ENCODE peak calls at places on chromosomes 16 and 17, in seven cellular contexts. M, J, L, Y, O, T and D are unnamed samples.

GRCh38 chr17:4474093-4474492 is 24.6 kb upstream of the SPNS2 start:
- DNase-seq in M (no peak), J (peak), L (no peak), Y (no peak), O (no peak), T (no peak), D (no peak)

GRCh38 chr17:49005140-49005539 is 8.0 kb downstream of the IGF2BP1 start:
- DNase-seq in M (no peak), J (no peak), L (no peak), Y (no peak), O (no peak), T (no peak), D (no peak)

GRCh38 chr16:31127182-31127581 is 8.3 kb downstream of the PRSS8 start:
- DNase-seq in M (no peak), J (no peak), L (no peak), Y (no peak), O (no peak), T (no peak), D (no peak)

GRCh38 chr17:58503876-58504275 is 10.6 kb downstream of the MTMR4 start:
- DNase-seq in M (no peak), J (no peak), L (no peak), Y (no peak), O (no peak), T (no peak), D (peak)

GRCh38 chr17:61457226-61457983 is 5.2 kb downstream of the TBX4 start:
- DNase-seq in M (no peak), J (no peak), L (no peak), Y (no peak), O (peak), T (no peak), D (peak)

GRCh38 chr16:11329080-11329491 is 16.2 kb upstream of the RMI2 start:
- DNase-seq in M (no peak), J (no peak), L (no peak), Y (no peak), O (no peak), T (no peak), D (no peak)

GRCh38 chr17:1482686-1483445 is 9.6 kb downstream of the MYO1C start:
- DNase-seq in M (no peak), J (no peak), L (no peak), Y (no peak), O (no peak), T (no peak), D (no peak)

GRCh38 chr16:54203384-54203783 is 83.2 kb downstream of the IRX3 start:
- DNase-seq in M (no peak), J (no peak), L (no peak), Y (no peak), O (no peak), T (no peak), D (peak)

GRCh38 chr16:54936979-54937672 is 6.5 kb downstream of the IRX5 start:
- DNase-seq in M (peak), J (peak), L (peak), Y (no peak), O (no peak), T (no peak), D (no peak)

GRCh38 chr16:1308036-1308976 is 1.1 kb upstream of the UBE2I start:
- DNase-seq in M (no peak), J (no peak), L (peak), Y (no peak), O (no peak), T (no peak), D (no peak)

GRCh38 chr16:77191259-77191969 is 424 bp downstream of the MON1B start:
- DNase-seq in M (no peak), J (no peak), L (peak), Y (peak), O (no peak), T (no peak), D (peak)

GRCh38 chr16:48524348-48525200 is 85.4 kb downstream of the N4BP1 start:
- DNase-seq in M (no peak), J (no peak), L (no peak), Y (no peak), O (peak), T (no peak), D (peak)

GRCh38 chr17:28620010-28620409 is 6.0 kb upstream of the RSKR start:
- DNase-seq in M (no peak), J (no peak), L (no peak), Y (no peak), O (no peak), T (no peak), D (no peak)

GRCh38 chr17:28622186-28622585 is 8.2 kb upstream of the RSKR start:
- DNase-seq in M (no peak), J (no peak), L (no peak), Y (no peak), O (no peak), T (no peak), D (no peak)

GRCh38 chr17:28626818-28627217 is 12.8 kb upstream of the RSKR start:
- DNase-seq in M (no peak), J (no peak), L (no peak), Y (no peak), O (no peak), T (no peak), D (no peak)

GRCh38 chr17:28624148-28624547 is 10.2 kb upstream of the RSKR start:
- DNase-seq in M (no peak), J (no peak), L (no peak), Y (no peak), O (no peak), T (no peak), D (no peak)

GRCh38 chr17:28623696-28624095 is 9.7 kb upstream of the RSKR start:
- DNase-seq in M (no peak), J (no peak), L (no peak), Y (no peak), O (no peak), T (no peak), D (no peak)
- H3K27ac ChIP-seq in M (no peak), J (peak), L (no peak), Y (no peak), O (no peak), T (no peak), D (no peak)

DNA sequence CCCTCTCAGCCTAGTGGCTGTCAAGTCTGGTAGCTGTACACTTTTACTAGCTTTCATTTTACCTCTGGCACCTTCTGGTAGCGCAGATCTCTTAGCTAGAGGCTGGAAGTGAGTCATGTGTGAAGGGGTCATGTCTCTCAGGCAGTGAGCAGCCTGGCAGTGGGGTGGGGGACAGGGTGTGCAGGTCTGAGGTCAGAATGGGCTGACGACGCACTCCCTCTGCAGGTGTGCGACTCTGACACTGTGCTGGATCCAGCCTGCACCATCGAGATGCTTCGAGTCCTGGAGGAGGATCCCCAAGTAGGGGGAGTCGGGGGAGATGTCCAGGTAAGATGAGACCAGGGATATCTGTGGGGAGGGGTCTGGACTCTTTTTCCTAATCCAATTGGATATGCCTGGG is 7.8 kb downstream of the HAS3 start:
- DNase-seq in M (no peak), J (no peak), L (no peak), Y (no peak), O (no peak), T (no peak), D (peak)
- TF ChIP-seq POLR2A in M (no peak), J (no peak), L (no peak), Y (no peak), O (no peak), T (no peak), D (no peak)

GRCh38 chr16:22941970-22942501 is 128.1 kb downstream of the HS3ST2 start:
- DNase-seq in M (no peak), J (no peak), L (no peak), Y (no peak), O (no peak), T (no peak), D (no peak)

GRCh38 chr16:22942812-22943211 is 128.8 kb downstream of the HS3ST2 start:
- DNase-seq in M (no peak), J (no peak), L (no peak), Y (no peak), O (no peak), T (no peak), D (no peak)

GRCh38 chr16:22946433-22946832 is 132.5 kb downstream of the HS3ST2 start:
- DNase-seq in M (no peak), J (no peak), L (no peak), Y (no peak), O (no peak), T (no peak), D (no peak)

GRCh38 chr16:22948058-22948602 is 134.2 kb downstream of the HS3ST2 start:
- DNase-seq in M (no peak), J (no peak), L (no peak), Y (no peak), O (no peak), T (no peak), D (no peak)

DNA sequence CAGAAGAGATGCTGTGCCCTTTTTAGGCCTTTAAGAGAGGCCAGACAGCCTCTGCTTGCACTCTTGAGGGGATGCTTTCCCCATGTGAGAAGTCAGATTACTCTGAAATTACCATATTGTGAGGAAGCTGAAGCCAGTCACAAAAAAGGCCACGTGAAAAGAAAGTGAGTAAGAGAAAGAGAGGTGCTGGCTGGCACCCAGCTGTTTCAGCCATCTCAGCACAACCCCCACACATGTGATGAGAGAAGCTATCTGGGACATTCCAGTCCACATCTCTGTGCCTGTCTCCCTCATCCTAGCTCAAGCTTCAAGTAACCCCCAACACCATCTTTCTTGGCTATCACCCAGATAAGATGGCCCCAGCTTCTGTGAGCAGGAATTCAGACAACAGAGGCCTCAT is 131.4 kb downstream of the HS3ST2 start:
- DNase-seq in M (no peak), J (no peak), L (no peak), Y (no peak), O (no peak), T (no peak), D (no peak)
- H3K27ac ChIP-seq in M (no peak), J (no peak), L (no peak), Y (no peak), O (no peak), T (no peak), D (no peak)

DNA sequence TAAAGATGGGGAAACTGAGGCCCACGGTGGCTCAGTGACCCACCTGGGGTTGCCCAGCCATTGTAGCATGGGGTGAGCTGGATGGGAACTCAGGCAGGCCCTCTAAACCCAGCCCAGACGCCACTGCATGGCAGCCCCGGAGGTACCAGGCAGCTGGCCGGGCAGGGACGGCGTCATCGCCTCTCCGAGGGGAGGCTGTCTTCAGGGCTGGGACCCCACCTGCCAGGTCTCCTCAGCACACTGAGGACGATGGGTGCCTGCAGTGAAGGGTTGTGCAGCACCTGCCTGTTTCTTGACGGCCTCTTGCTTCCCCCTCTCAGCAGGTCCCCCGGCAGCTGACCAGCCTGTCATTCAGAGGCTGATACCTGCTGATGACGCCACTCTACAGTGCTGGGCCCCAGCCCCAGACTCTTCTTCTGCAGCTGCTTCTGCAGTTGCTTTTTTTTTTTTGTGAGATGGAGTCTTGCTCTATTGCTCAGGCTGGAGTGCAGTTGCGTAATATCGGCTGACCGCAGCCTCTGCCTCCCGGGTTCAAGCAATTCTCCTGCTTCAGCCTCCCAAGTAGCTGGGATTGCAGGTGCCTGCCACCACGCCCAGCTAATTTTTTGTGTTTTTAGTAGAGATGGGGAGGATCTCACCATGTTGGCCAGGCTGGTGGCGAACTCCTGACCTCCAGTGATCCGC is 24.7 kb downstream of the RNF213 start:
- DNase-seq in M (no peak), J (no peak), L (no peak), Y (no peak), O (no peak), T (no peak), D (no peak)
- TF ChIP-seq POLR2A in M (no peak), J (no peak), L (no peak), Y (no peak), O (no peak), T (no peak), D (no peak)

DNA sequence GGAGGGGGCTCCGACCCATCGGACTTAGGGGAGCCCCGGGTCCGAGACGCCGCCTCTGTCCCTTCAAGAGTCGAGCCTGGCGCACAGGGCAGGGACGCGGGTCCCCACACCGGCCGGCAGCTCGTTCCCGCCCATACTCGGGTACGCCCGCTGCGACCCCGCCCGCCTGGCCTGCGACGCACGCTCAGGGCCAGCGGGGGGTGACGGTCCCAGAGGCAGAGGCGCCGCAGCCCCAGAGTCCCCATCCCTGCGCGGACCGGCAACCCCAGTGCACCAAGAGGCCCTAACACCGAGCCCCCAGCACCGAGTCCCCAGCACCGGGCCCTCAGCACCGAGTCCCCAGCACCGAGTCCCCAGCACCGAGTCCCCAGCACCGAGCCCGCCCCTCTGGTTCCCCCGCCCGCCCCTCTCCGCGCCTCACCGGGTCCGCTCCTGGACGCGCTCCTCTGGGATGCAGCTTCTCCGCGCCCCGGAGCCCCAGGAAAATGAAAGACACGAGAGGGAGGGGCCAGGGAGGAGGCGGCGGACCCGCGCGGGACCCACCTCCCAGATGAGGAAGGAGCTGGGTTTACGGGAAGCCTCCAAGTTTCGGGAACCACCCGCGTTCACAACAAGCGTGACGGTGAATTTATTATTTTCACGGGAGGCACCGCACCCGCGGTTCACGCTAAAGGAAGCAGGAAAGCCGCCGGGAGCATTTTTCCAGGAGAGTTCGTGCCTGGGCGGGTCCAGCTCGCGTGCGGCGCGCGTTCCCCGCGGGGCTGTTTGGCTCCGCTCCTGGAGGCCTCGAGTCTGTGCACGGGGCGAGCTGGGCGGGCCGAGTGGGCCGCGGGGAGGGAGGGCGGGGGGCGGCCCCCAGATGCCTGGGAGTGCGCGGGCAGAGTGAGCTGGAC is at the start of gene SECTM1:
- DNase-seq in M (no peak), J (peak), L (no peak), Y (no peak), O (peak), T (peak), D (peak)
- H3K27ac ChIP-seq in M (peak), J (peak), L (peak), Y (peak), O (peak), T (no peak), D (peak)

DNA sequence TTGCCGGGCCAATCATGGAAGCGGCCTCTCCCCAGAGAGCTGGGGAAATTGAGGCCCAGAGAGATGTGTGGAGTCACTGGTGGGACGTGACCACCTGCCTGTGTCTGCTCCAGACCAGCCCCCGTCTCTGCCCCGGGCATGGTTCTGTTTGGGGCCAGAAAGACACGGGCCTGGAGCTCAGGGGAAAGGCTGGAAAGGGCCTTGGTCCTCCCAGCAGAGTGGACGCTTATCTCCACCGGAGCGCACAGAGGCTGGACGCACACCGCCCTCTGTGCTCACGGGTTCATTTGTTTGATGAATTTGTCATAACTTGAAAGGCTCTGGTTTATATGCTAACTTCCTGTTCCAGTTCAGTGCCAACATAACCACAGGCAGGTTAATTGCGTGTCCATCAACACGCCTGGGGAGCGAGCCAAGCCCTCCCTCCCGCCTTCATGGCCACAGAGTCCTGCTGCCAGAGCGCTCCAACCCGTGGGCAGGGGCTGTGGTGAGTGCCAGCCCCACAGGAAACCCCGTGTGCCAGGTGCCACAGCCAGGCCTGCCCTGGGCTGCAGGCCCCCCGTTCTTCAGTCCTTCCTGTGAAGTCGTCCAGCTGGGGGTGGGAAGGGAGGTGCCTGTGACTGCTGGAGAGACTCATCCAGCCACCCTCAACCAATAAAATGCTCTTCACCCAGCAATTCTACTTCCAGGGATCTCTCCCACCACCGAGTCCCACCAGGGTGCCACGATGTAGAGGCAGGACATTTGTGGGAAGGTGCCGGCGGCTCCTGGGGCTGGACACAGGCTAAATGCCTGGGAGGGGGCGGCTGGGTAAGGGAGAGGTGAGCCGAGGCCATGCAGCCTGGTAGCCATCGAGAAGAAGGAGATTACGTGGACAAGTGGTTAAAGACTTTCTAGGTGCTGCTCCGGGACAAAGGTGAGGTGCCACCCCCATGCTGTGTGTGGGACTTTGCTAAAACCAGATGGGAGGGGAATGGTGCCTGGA is 29.4 kb upstream of the BAHCC1 start:
- DNase-seq in M (peak), J (no peak), L (no peak), Y (peak), O (peak), T (peak), D (peak)
- TF ChIP-seq POLR2A in M (peak), J (no peak), L (no peak), Y (no peak), O (peak), T (no peak), D (no peak)

GRCh38 chr16:85584192-85584757 is 28.8 kb upstream of the GSE1 start:
- DNase-seq in M (no peak), J (no peak), L (no peak), Y (no peak), O (no peak), T (no peak), D (no peak)
- H3K27ac ChIP-seq in M (no peak), J (no peak), L (no peak), Y (no peak), O (no peak), T (no peak), D (no peak)

DNA sequence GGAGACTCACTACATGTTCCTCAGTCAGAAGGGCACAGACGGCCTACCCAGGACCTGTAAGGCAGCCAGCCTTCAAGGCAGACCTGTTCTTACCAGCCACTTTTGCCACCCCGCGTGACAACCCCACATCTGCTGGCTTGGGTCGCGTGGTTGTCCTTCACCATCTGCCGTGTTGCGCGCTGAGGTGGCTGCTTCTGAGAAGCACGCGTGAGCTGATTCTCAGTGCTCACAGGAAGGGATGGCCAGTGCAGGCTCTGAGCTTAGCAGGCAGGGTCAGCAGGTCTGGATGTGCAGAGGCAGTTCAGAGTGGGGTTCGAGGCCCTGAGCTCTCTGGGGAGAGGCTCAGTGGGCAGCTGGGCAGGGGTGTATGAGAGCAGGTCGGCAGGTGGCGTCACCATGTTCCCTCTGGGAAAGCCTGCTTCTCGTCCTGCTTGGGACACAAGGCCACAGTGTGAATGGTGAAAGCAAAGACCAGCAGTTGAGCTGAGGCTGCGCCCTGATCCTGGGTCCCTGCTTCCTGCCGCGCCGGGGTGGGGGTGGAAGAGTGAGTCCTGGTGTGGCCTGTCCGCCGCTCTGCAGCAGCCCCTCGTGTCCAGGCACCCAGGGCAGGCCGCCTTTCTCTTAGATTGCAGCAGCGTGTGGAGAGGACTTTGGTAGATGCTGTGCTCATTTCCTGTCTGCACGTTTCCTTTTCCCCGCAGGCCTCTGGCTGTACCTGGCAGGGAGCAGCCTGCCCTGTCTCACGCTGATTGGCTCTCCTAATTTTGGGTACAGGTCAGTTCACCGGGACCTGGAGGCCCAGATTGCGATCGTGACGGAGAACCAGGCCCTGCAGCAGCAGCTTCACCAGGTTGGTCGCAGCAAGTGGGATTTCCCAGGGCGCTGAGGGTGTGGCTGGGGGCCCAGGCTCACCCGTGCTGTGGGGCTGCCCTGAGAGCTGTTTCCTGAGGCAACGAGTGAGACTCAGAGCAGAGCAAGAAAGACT is 36.0 kb downstream of the PGS1 start:
- DNase-seq in M (no peak), J (no peak), L (no peak), Y (no peak), O (peak), T (no peak), D (no peak)
- TF ChIP-seq POLR2A in M (no peak), J (no peak), L (no peak), Y (no peak), O (no peak), T (no peak), D (no peak)